ENCODE peak calls at places on chromosomes 5 and 9, in five cellular contexts. Y is psoas muscle, U is activated gamma-delta T cell treated with Interleukin-2 at 50 U/mL for 16 hours, T is brain microvascular endothelial cell, V is AG04449. X is an unnamed sample.

GRCh38 chr5:156584856-156585255 is 257.9 kb downstream of the SGCD start:
- DNase-seq in U (no peak), V (no peak), T (no peak), Y (no peak), X (no peak)

GRCh38 chr9:35686222-35687203 is 3.2 kb downstream of the TPM2 start:
- DNase-seq in Y (no peak), V (no peak), T (no peak), U (no peak), X (no peak)

GRCh38 chr9:124786881-124787573 is 10.1 kb downstream of the OLFML2A start:
- DNase-seq in U (no peak), Y (no peak), V (no peak), T (no peak), X (no peak)

GRCh38 chr5:174108765-174109164 is 63.3 kb downstream of the NSG2 start:
- DNase-seq in T (no peak), V (no peak), Y (no peak), U (no peak), X (no peak)

GRCh38 chr9:8297047-8297446 is 497.5 kb upstream of the DMAC1 start:
- DNase-seq in T (no peak), V (no peak), Y (no peak), U (no peak), X (no peak)

GRCh38 chr5:159785639-159786038 is 130.6 kb upstream of the ADRA1B start:
- DNase-seq in T (no peak), U (no peak), V (no peak), Y (no peak), X (no peak)

GRCh38 chr9:88697764-88698436 is 162.9 kb downstream of the NXNL2 start:
- DNase-seq in V (no peak), T (no peak), Y (no peak), U (no peak), X (no peak)

GRCh38 chr5:31008231-31008630 is 185.3 kb upstream of the CDH6 start:
- DNase-seq in V (no peak), T (peak; percentile 9), U (no peak), Y (no peak), X (no peak)

GRCh38 chr9:93953492-93954435 is 1.4 kb downstream of the BARX1 start:
- DNase-seq in U (no peak), V (no peak), Y (no peak), T (no peak), X (no peak)